ENCODE peak calls at places on chromosomes 12 and 14, in six cellular contexts. S is stomach, L is ovary, C is A549, V is transverse colon, K is sigmoid colon. H is an unnamed sample.
A peak's percentile ranks its signal among the peaks of the same experiment; 100 is the strongest.

GRCh38 chr12:94718114-94718513 is 67.8 kb upstream of the TMCC3 start:
- DNase-seq in K (no peak), V (no peak), C (no peak), L (no peak), S (no peak), H (no peak)

GRCh38 chr14:105255021-105255507 is 6.7 kb downstream of the BTBD6 start:
- DNase-seq in S (no peak), C (no peak), L (no peak), V (no peak), K (no peak), H (no peak)

GRCh38 chr12:59119676-59120075 is 199.4 kb upstream of the LRIG3 start:
- DNase-seq in K (no peak), C (no peak), S (no peak), V (no peak), L (no peak), H (no peak)

GRCh38 chr14:74592476-74593191 is 19.4 kb downstream of the LTBP2 start:
- DNase-seq in S (no peak), V (no peak), C (no peak), L (no peak), K (no peak), H (no peak)

GRCh38 chr14:42944284-42944683 is 1337.6 kb downstream of the LRFN5 start:
- DNase-seq in L (no peak), C (no peak), K (no peak), S (no peak), V (no peak), H (no peak)

GRCh38 chr14:104253901-104254353 is 115.5 kb downstream of the KIF26A start:
- DNase-seq in L (no peak), V (no peak), K (no peak), C (no peak), S (no peak), H (no peak)

GRCh38 chr14:58078068-58078467 is 73.9 kb downstream of the ARMH4 start:
- DNase-seq in S (no peak), L (no peak), K (no peak), V (no peak), C (no peak), H (no peak)

GRCh38 chr12:64665506-64665905 is 55.2 kb downstream of the RASSF3 start:
- DNase-seq in K (no peak), V (peak; percentile 56), C (no peak), L (no peak), S (no peak), H (no peak)

GRCh38 chr12:18383203-18383602 is 121.9 kb downstream of the PIK3C2G start:
- DNase-seq in L (no peak), V (no peak), K (no peak), C (peak; percentile 32), S (no peak), H (no peak)

GRCh38 chr12:107359382-107359781 is 266.0 kb upstream of the CRY1 start:
- DNase-seq in V (no peak), L (no peak), C (no peak), K (no peak), S (no peak), H (no peak)

GRCh38 chr12:1915082-1915968 is 3.1 kb downstream of the CACNA2D4 start:
- DNase-seq in S (peak; percentile 17), C (no peak), V (no peak), K (peak; percentile 48), L (no peak), H (peak; percentile 2)

GRCh38 chr12:49665384-49665783 is 41.8 kb downstream of the FMNL3 start:
- DNase-seq in C (no peak), K (no peak), L (no peak), S (no peak), V (no peak), H (no peak)

GRCh38 chr12:3896851-3897351 is 23.7 kb upstream of the PARP11 start:
- DNase-seq in S (no peak), K (no peak), V (no peak), L (no peak), C (no peak), H (no peak)

GRCh38 chr12:22164101-22164500 is 118.1 kb downstream of the CMAS start:
- DNase-seq in C (no peak), S (no peak), L (no peak), K (no peak), V (no peak), H (no peak)

GRCh38 chr14:100899841-100900771 is 3.4 kb downstream of the RTL1 start:
- DNase-seq in K (peak; percentile 58), S (no peak), L (peak; percentile 30), V (no peak), C (no peak), H (no peak)

GRCh38 chr12:81992461-81992860 is 233.3 kb upstream of the PPFIA2 start:
- DNase-seq in S (peak; percentile 34), C (no peak), K (no peak), L (no peak), V (peak; percentile 7), H (peak; percentile 26)

GRCh38 chr12:60689137-60689536 is 1093.3 kb downstream of the SLC16A7 start:
- DNase-seq in K (no peak), C (no peak), S (no peak), L (no peak), V (no peak), H (no peak)

GRCh38 chr12:56670836-56671235 is 17.2 kb downstream of the PTGES3 start:
- DNase-seq in K (no peak), L (no peak), S (no peak), V (no peak), C (no peak), H (no peak)

GRCh38 chr12:3536096-3536875 is 45.3 kb downstream of the PRMT8 start:
- DNase-seq in L (no peak), C (no peak), S (no peak), V (no peak), K (no peak), H (no peak)

GRCh38 chr12:48013287-48013686 is 9.0 kb upstream of the COL2A1 start:
- DNase-seq in C (no peak), S (peak; percentile 92), V (no peak), K (no peak), L (no peak), H (no peak)

GRCh38 chr12:57740656-57741412 is 2.3 kb upstream of the AGAP2 start:
- DNase-seq in K (no peak), S (no peak), L (no peak), V (peak; percentile 58), C (no peak), H (no peak)

GRCh38 chr14:54580933-54581332 is 14.0 kb downstream of the SAMD4A start:
- DNase-seq in S (no peak), C (no peak), L (no peak), K (no peak), V (no peak), H (no peak)

GRCh38 chr14:38336298-38336697 is 80.4 kb upstream of the CLEC14A start:
- DNase-seq in C (no peak), L (no peak), K (no peak), V (no peak), S (no peak), H (no peak)

GRCh38 chr12:106892075-106892474 is 63.6 kb upstream of the TMEM263 start:
- DNase-seq in V (peak; percentile 73), C (no peak), K (no peak), L (no peak), S (no peak), H (no peak)

GRCh38 chr14:58617619-58618018 is 20.1 kb upstream of the DACT1 start:
- DNase-seq in C (no peak), S (no peak), K (no peak), L (no peak), V (no peak), H (no peak)

GRCh38 chr14:21039059-21039422 is 3.1 kb upstream of the RNASE7 start:
- DNase-seq in K (peak; percentile 97), C (no peak), V (peak; percentile 87), S (peak; percentile 80), L (peak; percentile 93), H (peak; percentile 72)
- TF ChIP-seq POLR2A in K (no peak), C (no peak), V (peak; percentile 34), S (no peak), L (no peak), H (no peak)

DNA sequence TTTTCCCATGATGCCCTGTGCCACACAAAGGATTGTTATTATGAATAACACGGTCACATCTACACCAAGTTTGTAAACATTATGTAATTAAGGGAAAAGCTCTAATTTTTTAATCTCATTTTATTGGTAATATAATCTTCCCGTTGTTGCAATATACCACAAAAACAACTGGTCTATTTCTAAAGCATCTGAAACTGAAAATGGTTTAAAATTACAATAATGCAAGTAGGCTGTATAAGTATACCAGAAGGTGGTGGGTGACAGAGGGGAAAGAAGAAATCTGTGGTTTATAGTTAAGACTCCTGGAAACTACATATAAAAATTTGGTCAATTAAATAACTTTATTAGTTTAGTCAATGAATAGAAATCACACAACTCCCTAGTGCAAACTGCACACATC is 5.2 kb downstream of the DDHD1 start:
- DNase-seq in V (no peak), S (no peak), L (no peak), C (no peak), K (no peak), H (no peak)
- H3K4me1 ChIP-seq in V (peaks cover 29% of the 10 kb centered on the region), S (peaks cover 9% of the 10 kb centered on the region), L (peaks cover 2% of the 10 kb centered on the region), C (peaks cover 8% of the 10 kb centered on the region), K (peaks cover 19% of the 10 kb centered on the region), H (no peaks in the 10 kb centered on the region)

GRCh38 chr12:132075714-132076553 is 68.2 kb downstream of the DDX51 start:
- DNase-seq in K (no peak), V (no peak), C (no peak), L (no peak), S (no peak), H (no peak)
- TF ChIP-seq EP300 in K (no peak), V (no peak), C (no peak), L (no peak), S (no peak), H (no peak)

GRCh38 chr14:96393292-96393691 is 1.4 kb downstream of the AK7 start:
- DNase-seq in C (no peak), L (no peak), S (no peak), V (no peak), K (no peak), H (no peak)

GRCh38 chr14:96394047-96394815 is 2.3 kb downstream of the AK7 start:
- DNase-seq in S (no peak), K (no peak), V (no peak), L (no peak), C (no peak), H (no peak)

GRCh38 chr14:96390965-96391292 is 999 bp upstream of the AK7 start:
- DNase-seq in K (no peak), L (no peak), V (no peak), S (no peak), C (no peak), H (no peak)

DNA sequence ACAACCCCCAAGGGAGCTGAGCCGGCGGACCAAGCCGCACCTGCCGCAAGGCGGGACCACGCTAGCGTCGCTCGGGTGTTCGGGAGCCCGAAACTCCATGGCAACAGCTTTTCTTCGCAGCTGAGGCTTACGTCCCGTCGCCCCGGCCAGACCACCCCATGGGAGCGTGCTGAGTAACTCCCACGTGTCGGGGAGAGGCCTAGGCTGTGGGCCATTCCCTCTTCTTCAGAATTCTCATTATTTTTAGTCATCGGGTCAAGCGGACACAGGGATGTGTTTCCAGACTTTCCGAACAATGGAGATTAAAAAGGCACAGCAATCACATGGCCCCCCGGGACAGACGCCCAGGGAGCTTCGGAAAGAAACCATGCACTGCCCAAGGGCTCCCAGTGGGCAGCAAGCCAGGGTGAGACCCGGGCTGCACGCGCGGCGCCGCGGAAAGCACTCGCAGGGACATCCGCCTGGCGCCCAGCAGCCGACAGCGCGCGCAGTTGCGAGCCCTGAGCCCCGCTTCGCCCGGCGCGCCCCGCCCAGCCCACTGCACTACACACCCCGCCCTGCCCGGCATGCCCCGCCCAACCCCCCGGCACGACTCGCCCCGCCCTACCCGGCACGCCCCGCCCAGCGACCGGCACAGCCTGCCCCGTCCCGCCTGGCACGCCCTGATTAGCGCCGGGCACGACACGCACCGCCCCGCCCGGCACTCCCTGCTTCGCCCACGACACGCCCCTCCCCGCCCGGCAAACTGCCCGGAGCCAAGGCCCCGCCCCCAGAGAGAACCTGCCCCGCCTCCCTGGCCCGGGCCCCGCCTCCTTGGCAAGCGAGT is 422 bp upstream of the AK7 start:
- DNase-seq in S (peak; percentile 98), C (peak; percentile 84), K (peak; percentile 98), L (peak; percentile 90), V (peak; percentile 99), H (peak; percentile 94)
- TF ChIP-seq POLR2A in S (no peak), C (peak; percentile 90), K (no peak), L (no peak), V (peak; percentile 51), H (peak; percentile 35)